ENCODE peak calls at places on chromosomes 2 and 18, in nine cellular contexts. P is stimulated activated CD4-positive, alpha-beta T cell treated with anti-CD3 and anti-CD28 coated beads, Interleukin-15, amount 100 ng/mL, for 1 hour; I is cerebellum; O is NCI-H1092; E is IMR-90; B is NCI-H69; X is cardiac muscle cell; G is iris pigment epithelial cell; H is HTR-8/SVneo. L is an unnamed sample.

GRCh38 chr2:20614201-20615045 is 36.5 kb downstream of the HS1BP3 start:
- DNase-seq in B (peak), E (no peak), P (no peak), G (peak), O (peak), H (no peak), X (no peak), I (no peak), L (no peak)

GRCh38 chr2:181106789-181107418 is 126.5 kb downstream of the UBE2E3 start:
- DNase-seq in O (no peak), H (peak), X (no peak), E (peak), I (no peak), P (no peak), B (peak), G (peak), L (no peak)

GRCh38 chr18:52227536-52227935 is 112.5 kb upstream of the DCC start:
- DNase-seq in H (no peak), E (no peak), G (no peak), O (no peak), I (no peak), X (no peak), B (no peak), P (no peak), L (no peak)

GRCh38 chr2:126930970-126931590 is 32.4 kb downstream of the TEX51 start:
- DNase-seq in B (no peak), E (no peak), G (no peak), I (no peak), H (no peak), P (no peak), X (no peak), O (no peak), L (no peak)

GRCh38 chr18:11176416-11176815 is 27.0 kb upstream of the PIEZO2 start:
- DNase-seq in I (no peak), G (peak), O (no peak), B (no peak), H (peak), X (no peak), E (peak), P (no peak), L (no peak)

GRCh38 chr2:164689020-164689419 is 67.7 kb upstream of the GRB14 start:
- DNase-seq in I (no peak), O (no peak), H (no peak), E (no peak), B (no peak), P (no peak), G (no peak), X (no peak), L (no peak)

GRCh38 chr2:63819765-63820717 is 21.7 kb upstream of the UGP2 start:
- DNase-seq in G (peak), X (no peak), H (no peak), I (no peak), B (peak), P (no peak), E (peak), O (no peak), L (no peak)

GRCh38 chr18:9218052-9218451 is 81.5 kb downstream of the ANKRD12 start:
- DNase-seq in P (no peak), I (no peak), E (peak), H (no peak), X (no peak), G (peak), O (no peak), B (no peak), L (no peak)

GRCh38 chr2:43135583-43135982 is 90.8 kb downstream of the ZFP36L2 start:
- DNase-seq in P (no peak), H (no peak), B (no peak), X (no peak), O (no peak), I (no peak), E (no peak), G (no peak), L (no peak)

GRCh38 chr18:66226782-66227181 is 377.1 kb downstream of the CDH19 start:
- DNase-seq in H (no peak), O (no peak), E (no peak), G (no peak), I (no peak), B (no peak), X (no peak), P (no peak), L (no peak)

GRCh38 chr18:62420513-62421209 is 95.6 kb downstream of the TNFRSF11A start:
- DNase-seq in B (no peak), G (peak), X (no peak), O (no peak), H (peak), I (no peak), P (peak), E (peak), L (no peak)

GRCh38 chr2:121530210-121530562 is 494 bp upstream of the RNU4ATAC start:
- DNase-seq in E (peak), X (peak), B (peak), O (no peak), P (no peak), H (peak), G (peak), I (no peak), L (peak)

GRCh38 chr2:27182346-27182745 is 29.5 kb upstream of the ATRAID start:
- DNase-seq in E (peak), I (no peak), G (peak), H (no peak), P (no peak), B (no peak), X (no peak), O (no peak), L (no peak)

GRCh38 chr2:41727711-41728110 is 320.1 kb upstream of the PKDCC start:
- DNase-seq in O (no peak), X (no peak), G (no peak), I (no peak), B (no peak), E (no peak), H (no peak), P (no peak), L (no peak)

GRCh38 chr2:239792649-239793010 is 232.5 kb downstream of the NDUFA10 start:
- DNase-seq in P (no peak), G (no peak), O (no peak), B (no peak), H (no peak), E (no peak), X (no peak), I (no peak), L (no peak)

GRCh38 chr18:23617412-23618009 is 31.2 kb upstream of the NPC1 start:
- DNase-seq in E (no peak), P (no peak), H (no peak), O (no peak), I (no peak), G (no peak), B (no peak), X (no peak), L (no peak)

GRCh38 chr2:603427-603826 is 73.8 kb downstream of the TMEM18 start:
- DNase-seq in G (no peak), I (no peak), H (no peak), X (no peak), O (no peak), E (no peak), P (no peak), B (no peak), L (no peak)

GRCh38 chr18:57242285-57242684 is 95.4 kb downstream of the BOD1L2 start:
- DNase-seq in H (no peak), X (no peak), O (no peak), P (no peak), I (no peak), G (no peak), E (no peak), B (no peak), L (no peak)

GRCh38 chr2:7738596-7738995 is 821.4 kb downstream of the RNF144A start:
- DNase-seq in I (no peak), E (no peak), B (no peak), H (no peak), O (no peak), X (no peak), G (no peak), P (no peak), L (no peak)

GRCh38 chr2:167721593-167721992 is 525.8 kb downstream of the STK39 start:
- DNase-seq in P (no peak), G (no peak), I (no peak), E (no peak), H (no peak), X (no peak), B (no peak), O (no peak), L (no peak)

GRCh38 chr18:23337599-23338444 is 115.3 kb upstream of the RIOK3 start:
- DNase-seq in P (no peak), I (no peak), H (no peak), G (no peak), X (no peak), E (peak), O (peak), B (peak), L (no peak)

GRCh38 chr2:209787416-209787815 is 15.8 kb downstream of the UNC80 start:
- DNase-seq in I (no peak), P (no peak), E (no peak), H (no peak), X (no peak), G (no peak), B (no peak), O (no peak), L (no peak)

GRCh38 chr18:79510731-79511141 is 115.0 kb downstream of the NFATC1 start:
- DNase-seq in X (no peak), O (no peak), B (no peak), H (no peak), P (no peak), I (no peak), E (no peak), G (no peak), L (no peak)

GRCh38 chr2:20621366-20622295 is 29.3 kb downstream of the HS1BP3 start:
- DNase-seq in O (no peak), X (no peak), B (no peak), H (no peak), E (no peak), I (no peak), G (no peak), P (no peak), L (no peak)

GRCh38 chr2:46747297-46747818 is 168.2 kb downstream of the MCFD2 start:
- DNase-seq in G (no peak), B (peak), H (no peak), X (no peak), E (peak), O (no peak), P (no peak), I (no peak), L (no peak)

GRCh38 chr18:48950536-48951447 is at the start of gene SMAD7:
- DNase-seq in P (no peak), B (peak), G (peak), X (no peak), O (peak), E (no peak), I (no peak), H (no peak), L (no peak)

GRCh38 chr2:230903251-230904150 is 21.5 kb downstream of the GPR55 start:
- DNase-seq in G (no peak), H (no peak), P (no peak), I (no peak), X (no peak), B (no peak), O (no peak), E (no peak), L (no peak)

GRCh38 chr2:195612515-195613495 is 44.2 kb upstream of the SLC39A10 start:
- DNase-seq in B (no peak), E (peak), G (peak), I (no peak), X (peak), P (no peak), O (no peak), H (peak), L (no peak)

GRCh38 chr18:2655153-2655953 is at the start of gene SMCHD1:
- DNase-seq in I (peak), H (peak), E (peak), O (peak), P (peak), G (peak), X (peak), B (peak), L (peak)